ENCODE peak calls at places on chromosomes 1 and 21, in eight cellular contexts. Y is NCI-H526; B is iris pigment epithelial cell; K is stimulated activated CD4-positive, alpha-beta T cell treated with anti-CD3 and anti-CD28 coated beads, Interleukin-1b, Interleukin-23, amount 100 ng/mL, for 48 hours; D is hepatic stellate cell; G is brain microvascular endothelial cell; F is GM23248; E is stimulated activated CD8-positive, alpha-beta memory T cell treated with anti-CD3 and anti-CD28 coated beads, Interleukin-4, amount 100 ng/mL, for 1 hour. J is an unnamed sample.

GRCh38 chr1:77076759-77077158 is 142.5 kb downstream of the PIGK start:
- DNase-seq in Y (no peak), B (no peak), K (no peak), D (no peak), G (no peak), F (no peak), E (no peak), J (no peak)

GRCh38 chr1:81998165-81998564 is 197.4 kb downstream of the ADGRL2 start:
- DNase-seq in Y (no peak), B (peak), K (no peak), D (peak), G (peak), F (peak), E (no peak), J (no peak)

GRCh38 chr1:8846263-8846662 is 28.8 kb upstream of the RERE start:
- DNase-seq in Y (no peak), B (no peak), K (no peak), D (no peak), G (no peak), F (no peak), E (no peak), J (no peak)

GRCh38 chr21:38766987-38767722 is 38.6 kb upstream of the ETS2 start:
- DNase-seq in Y (no peak), B (no peak), K (peak), D (no peak), G (no peak), F (no peak), E (no peak), J (no peak)

GRCh38 chr1:15004396-15004795 is 149.2 kb upstream of the TMEM51 start:
- DNase-seq in Y (no peak), B (peak), K (no peak), D (no peak), G (no peak), F (no peak), E (no peak), J (no peak)

GRCh38 chr21:33042812-33043211 is 17.1 kb downstream of the OLIG2 start:
- DNase-seq in Y (no peak), B (peak), K (no peak), D (peak), G (peak), F (peak), E (no peak), J (peak)

GRCh38 chr1:58755468-58755872 is 28.4 kb downstream of the JUN start:
- DNase-seq in Y (no peak), B (peak), K (peak), D (peak), G (peak), F (peak), E (no peak), J (peak)

GRCh38 chr1:198700396-198700795 is 61.6 kb downstream of the PTPRC start:
- DNase-seq in Y (no peak), B (no peak), K (no peak), D (no peak), G (no peak), F (no peak), E (no peak), J (no peak)

J was measured in HTR-8/SVneo.